ENCODE peak calls at places on chromosomes 5 and 9, in eight cellular contexts. B is psoas muscle, I is cardiac muscle cell, Z is hepatocyte, F is PC-9, V is adrenal gland, U is lower lobe of right lung, K is OCI-LY7. D is an unnamed sample.
A peak's percentile ranks its signal among the peaks of the same experiment; 100 is the strongest.

GRCh38 chr9:137032893-137033292 is 1.0 kb upstream of the FUT7 start:
- DNase-seq in U (peak; percentile 80), F (no peak), I (no peak), Z (no peak), V (peak; percentile 74), K (no peak), B (peak; percentile 73), D (no peak)

GRCh38 chr5:170903075-170903474 is 41.3 kb downstream of the RANBP17 start:
- DNase-seq in F (no peak), K (no peak), B (no peak), V (no peak), I (no peak), U (no peak), Z (no peak), D (no peak)

GRCh38 chr9:136088939-136089696 is 6.0 kb downstream of the NACC2 start:
- DNase-seq in Z (no peak), K (no peak), F (no peak), B (peak; percentile 75), V (no peak), U (peak; percentile 67), I (no peak), D (no peak)

GRCh38 chr5:9059920-9060691 is 485.8 kb downstream of the SEMA5A start:
- DNase-seq in V (peak; percentile 54), K (no peak), Z (peak; percentile 42), F (peak; percentile 87), B (no peak), I (no peak), U (no peak), D (peak; percentile 82)

GRCh38 chr9:113882181-113882580 is 6.1 kb downstream of the ZNF618 start:
- DNase-seq in B (no peak), V (no peak), U (no peak), Z (no peak), I (no peak), F (no peak), K (no peak), D (no peak)

GRCh38 chr9:16458696-16459420 is 411.6 kb downstream of the BNC2 start:
- DNase-seq in U (no peak), Z (no peak), I (no peak), B (no peak), V (no peak), K (no peak), F (no peak), D (no peak)

GRCh38 chr5:77311217-77311571 is 100.7 kb downstream of the PDE8B start:
- DNase-seq in V (no peak), B (no peak), K (no peak), Z (no peak), I (no peak), F (no peak), U (no peak), D (no peak)

GRCh38 chr9:99602854-99603253 is 218.8 kb upstream of the NR4A3 start:
- DNase-seq in Z (no peak), I (no peak), V (no peak), B (no peak), F (no peak), U (no peak), K (no peak), D (no peak)

GRCh38 chr9:83511051-83511450 is 27.1 kb downstream of the FRMD3 start:
- DNase-seq in B (no peak), V (no peak), K (no peak), F (peak; percentile 68), U (no peak), I (no peak), Z (no peak), D (peak; percentile 51)

GRCh38 chr9:109510506-109510905 is 12.4 kb upstream of the PTPN3 start:
- DNase-seq in Z (no peak), F (no peak), B (no peak), K (no peak), V (no peak), I (no peak), U (no peak), D (no peak)

GRCh38 chr5:107518219-107519015 is 152.3 kb downstream of the EFNA5 start:
- DNase-seq in U (no peak), V (no peak), B (no peak), Z (no peak), F (no peak), I (no peak), K (peak; percentile 31), D (no peak)

GRCh38 chr9:16294371-16294770 is 576.1 kb downstream of the BNC2 start:
- DNase-seq in V (no peak), Z (no peak), I (no peak), U (no peak), B (no peak), F (no peak), K (no peak), D (no peak)

DNA sequence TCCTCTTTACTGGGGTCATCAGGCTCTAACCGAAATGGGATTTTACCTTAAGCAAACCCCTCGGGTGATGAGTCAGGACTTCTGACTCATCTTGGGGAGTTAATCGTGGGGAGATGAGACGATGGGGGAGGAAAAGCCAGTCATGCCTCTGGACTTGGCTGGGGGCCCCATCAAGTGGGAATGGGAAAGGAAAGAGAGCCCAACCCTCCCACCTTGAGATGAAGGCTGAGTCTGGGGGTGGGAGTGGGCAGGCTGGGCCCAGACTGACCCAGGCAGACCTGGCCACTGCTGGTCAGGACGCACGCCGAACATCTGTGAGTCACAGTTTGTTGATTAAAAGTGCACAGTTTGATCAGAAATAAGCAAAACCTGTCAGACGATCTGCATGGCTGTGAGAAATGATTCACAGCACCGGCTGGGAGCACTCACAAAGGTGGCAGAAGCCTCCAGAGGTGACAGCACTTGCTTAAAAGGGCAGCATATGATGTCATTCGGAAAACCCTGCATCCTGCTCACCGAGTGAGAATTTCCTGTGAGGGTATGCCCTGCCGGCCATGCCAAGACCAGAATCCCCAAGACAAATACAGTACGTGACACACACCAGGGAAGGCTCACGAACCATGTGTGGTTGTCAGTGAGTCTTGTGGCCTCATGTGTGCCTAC is 50.0 kb upstream of the SLC25A51 start:
- DNase-seq in I (no peak), Z (peak; percentile 48), F (peak; percentile 95), V (peak; percentile 76), B (no peak), U (peak; percentile 34), K (no peak), D (peak; percentile 65)
- H3K27ac ChIP-seq in I (no peak overlapping the region), Z (peak overlapping the region; percentile 40), F (peak overlapping the region; percentile 76), V (no peak overlapping the region), B (peak overlapping the region; percentile 85), U (no peak overlapping the region), K (no peak overlapping the region), D (peak overlapping the region; percentile 65)

GRCh38 chr9:26975728-26976707 is 19.8 kb downstream of the IFT74 start:
- DNase-seq in I (peak; percentile 60), U (no peak), Z (peak; percentile 85), V (peak; percentile 74), K (peak; percentile 20), F (no peak), B (no peak), D (no peak)
- H3K4me3 ChIP-seq in I (no peak overlapping the region), U (no peak overlapping the region), Z (peak overlapping the region; percentile 31), V (no peak overlapping the region), K (no peak overlapping the region), F (no peak overlapping the region), B (no peak overlapping the region), D (no peak overlapping the region)

DNA sequence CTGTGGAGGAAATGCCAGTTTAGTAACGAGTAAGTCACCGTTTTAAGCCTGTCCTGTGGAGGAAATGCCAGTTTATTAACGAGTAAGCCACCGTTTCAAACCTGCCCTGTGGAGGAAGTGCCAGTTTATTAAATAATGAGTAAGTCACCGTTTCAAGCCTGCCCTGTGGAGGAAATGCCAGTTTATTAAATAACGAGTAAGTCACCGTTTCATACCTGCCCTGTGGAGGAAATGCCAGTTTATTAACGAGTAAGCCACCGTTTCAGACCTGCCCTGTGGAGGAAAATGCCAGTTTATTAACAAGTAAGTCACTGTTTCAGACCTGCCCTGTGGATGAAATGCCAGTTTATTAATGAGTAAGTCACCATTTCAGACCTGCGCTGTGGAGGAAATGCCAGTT is 18.9 kb upstream of the PDCD6 start:
- DNase-seq in V (no peak), I (no peak), U (no peak), K (no peak), F (no peak), Z (no peak), B (no peak), D (no peak)
- H3K36me3 ChIP-seq in V (no peaks in the 10 kb centered on the region), I (peaks cover 15% of the 10 kb centered on the region), U (peaks cover 85% of the 10 kb centered on the region), K (peaks cover 77% of the 10 kb centered on the region), F (peaks cover 43% of the 10 kb centered on the region), Z (no peaks in the 10 kb centered on the region), B (peaks cover 94% of the 10 kb centered on the region), D (peaks cover 32% of the 10 kb centered on the region)

DNA sequence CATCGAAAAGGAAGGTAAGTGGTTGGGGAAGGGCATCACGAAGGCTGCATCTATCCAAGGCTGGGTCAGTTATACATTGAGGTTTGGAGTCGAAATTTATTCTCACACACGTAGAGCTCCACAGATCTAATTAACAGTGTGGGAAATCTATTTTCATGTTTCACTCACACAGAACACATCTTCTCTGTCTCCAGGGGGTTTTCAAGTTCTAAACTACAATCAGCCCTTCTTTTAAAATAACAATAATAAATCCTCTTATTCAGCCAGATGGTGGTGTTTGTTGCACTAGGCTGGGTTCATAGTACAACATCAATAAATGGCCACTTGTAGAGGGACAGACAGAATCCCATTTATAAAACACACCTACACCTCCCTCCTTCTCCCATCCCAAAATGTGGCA is 174.5 kb upstream of the KLF9 start:
- DNase-seq in B (no peak), I (no peak), V (no peak), Z (no peak), F (no peak), K (no peak), U (no peak), D (no peak)
- H3K27ac ChIP-seq in B (peak overlapping the region; percentile 69), I (no peak overlapping the region), V (no peak overlapping the region), Z (peak overlapping the region; percentile 84), F (no peak overlapping the region), K (no peak overlapping the region), U (peak overlapping the region; percentile 57), D (peak overlapping the region; percentile 70)